ENCODE peak calls at places on chromosomes 6 and 20, in nine cellular contexts. Q is right atrium auricular region, B is left lung, Y is GM23338, L is HCT116, D is fibroblast of lung, I is neuronal stem cell, A is IMR-90, M is testis. C is an unnamed sample.

GRCh38 chr20:2109425-2110210 is 8.0 kb downstream of the STK35 start:
- DNase-seq in L (no peak), D (peak; percentile 21), Y (no peak), Q (peak; percentile 77), A (no peak), I (no peak), B (no peak), M (peak; percentile 75), C (no peak)

GRCh38 chr6:106059331-106059730 is 26.8 kb upstream of the PRDM1 start:
- DNase-seq in M (no peak), Q (no peak), B (no peak), D (no peak), L (no peak), A (no peak), I (no peak), Y (no peak), C (no peak)

GRCh38 chr20:528923-529594 is 14.5 kb downstream of the CSNK2A1 start:
- DNase-seq in M (no peak), Q (no peak), D (peak; percentile 83), I (no peak), A (peak; percentile 93), Y (no peak), L (peak; percentile 73), B (no peak), C (no peak)

GRCh38 chr6:11848852-11849731 is 70.5 kb upstream of the ADTRP start:
- DNase-seq in A (peak; percentile 42), B (no peak), D (peak; percentile 68), Q (no peak), I (no peak), Y (no peak), L (no peak), M (no peak), C (no peak)

GRCh38 chr6:169890049-169890448 is 138.6 kb downstream of the ERMARD start:
- DNase-seq in Q (peak; percentile 28), I (no peak), D (no peak), L (no peak), Y (no peak), M (no peak), A (no peak), B (no peak), C (no peak)

GRCh38 chr20:43191143-43191542 is 1.4 kb upstream of the PTPRT start:
- DNase-seq in A (no peak), Y (no peak), Q (no peak), D (no peak), M (no peak), I (no peak), B (no peak), L (no peak), C (no peak)

GRCh38 chr6:131652472-131652871 is 15.4 kb downstream of the ENPP3 start:
- DNase-seq in B (no peak), A (peak; percentile 62), Q (no peak), M (no peak), D (peak; percentile 61), I (no peak), L (no peak), Y (no peak), C (no peak)

GRCh38 chr20:58890454-58891075 is 38.0 kb downstream of the GNAS start:
- DNase-seq in Q (peak; percentile 80), M (peak; percentile 75), A (peak; percentile 77), I (no peak), L (no peak), B (peak; percentile 81), Y (peak; percentile 83), D (peak; percentile 83), C (peak; percentile 90)

GRCh38 chr6:25302677-25303128 is 23.5 kb downstream of the CARMIL1 start:
- DNase-seq in A (peak; percentile 76), L (no peak), Q (no peak), I (no peak), D (peak; percentile 94), B (no peak), M (no peak), Y (no peak), C (no peak)

GRCh38 chr6:85923013-85923430 is 280.3 kb upstream of the SYNCRIP start:
- DNase-seq in I (peak; percentile 51), Y (peak; percentile 87), L (peak; percentile 22), A (peak; percentile 51), B (no peak), D (peak; percentile 34), M (peak; percentile 54), Q (no peak), C (peak; percentile 16)

GRCh38 chr6:168385380-168385779 is 55.6 kb upstream of the SMOC2 start:
- DNase-seq in D (no peak), B (no peak), I (no peak), L (no peak), A (no peak), Q (no peak), Y (no peak), M (no peak), C (no peak)

GRCh38 chr20:61369731-61370520 is 117.9 kb downstream of the CDH4 start:
- DNase-seq in L (no peak), I (no peak), M (no peak), Q (no peak), B (no peak), Y (peak; percentile 35), A (no peak), D (no peak), C (no peak)

GRCh38 chr6:122730775-122731386 is 48.6 kb upstream of the FABP7 start:
- DNase-seq in Y (peak; percentile 67), I (peak; percentile 31), D (no peak), Q (no peak), L (no peak), B (no peak), M (no peak), A (peak; percentile 54), C (peak; percentile 81)

GRCh38 chr6:108598316-108598863 is 37.7 kb downstream of the FOXO3 start:
- DNase-seq in I (no peak), M (no peak), A (peak; percentile 47), Y (no peak), L (no peak), B (no peak), D (peak; percentile 36), Q (no peak), C (peak; percentile 70)

GRCh38 chr6:168501561-168501960 is 60.6 kb downstream of the SMOC2 start:
- DNase-seq in Y (no peak), I (no peak), L (no peak), Q (no peak), M (no peak), B (no peak), A (no peak), D (no peak), C (no peak)

GRCh38 chr20:58127731-58128130 is 100.7 kb downstream of the ANKRD60 start:
- DNase-seq in Y (no peak), D (peak; percentile 99), Q (peak; percentile 54), M (no peak), L (peak; percentile 71), A (peak; percentile 22), B (no peak), I (no peak), C (peak; percentile 100)

GRCh38 chr6:149851461-149851860 is 12.7 kb downstream of the LRP11 start:
- DNase-seq in L (no peak), Y (no peak), Q (no peak), M (no peak), A (peak; percentile 78), I (no peak), D (peak; percentile 49), B (no peak), C (no peak)
- H3K4me1 ChIP-seq in L (peaks cover 47% of the 10 kb centered on the region), Y (peaks cover 14% of the 10 kb centered on the region), Q (no peaks in the 10 kb centered on the region), M (no peaks in the 10 kb centered on the region), A (peaks cover 22% of the 10 kb centered on the region), I (no peaks in the 10 kb centered on the region), D (peaks cover 28% of the 10 kb centered on the region), B (peaks cover 43% of the 10 kb centered on the region), C (peaks cover 40% of the 10 kb centered on the region)

GRCh38 chr6:113450061-113450465 is 407.1 kb upstream of the MARCKS start:
- DNase-seq in M (no peak), B (no peak), D (no peak), I (no peak), L (no peak), Q (no peak), A (peak; percentile 51), Y (no peak), C (no peak)

GRCh38 chr6:113442040-113442439 is 415.1 kb upstream of the MARCKS start:
- DNase-seq in L (no peak), M (no peak), I (no peak), D (no peak), Y (no peak), Q (no peak), A (no peak), B (no peak), C (no peak)

GRCh38 chr6:113449051-113449450 is 408.1 kb upstream of the MARCKS start:
- DNase-seq in M (no peak), L (peak; percentile 45), Q (no peak), D (peak; percentile 78), B (no peak), A (peak; percentile 76), I (no peak), Y (no peak), C (no peak)

GRCh38 chr6:113447088-113447831 is 409.9 kb upstream of the MARCKS start:
- DNase-seq in L (no peak), Q (no peak), D (peak; percentile 96), Y (no peak), A (peak; percentile 97), B (no peak), M (no peak), I (no peak), C (no peak)

GRCh38 chr6:113445201-113445600 is 411.9 kb upstream of the MARCKS start:
- DNase-seq in Q (no peak), L (no peak), Y (no peak), B (no peak), I (no peak), A (no peak), M (no peak), D (no peak), C (no peak)
- H3K27ac ChIP-seq in Q (no peak overlapping the region), L (no peak overlapping the region), Y (no peak overlapping the region), B (no peak overlapping the region), I (no peak overlapping the region), A (no peak overlapping the region), M (no peak overlapping the region), D (no peak overlapping the region), C (no peak overlapping the region)

DNA sequence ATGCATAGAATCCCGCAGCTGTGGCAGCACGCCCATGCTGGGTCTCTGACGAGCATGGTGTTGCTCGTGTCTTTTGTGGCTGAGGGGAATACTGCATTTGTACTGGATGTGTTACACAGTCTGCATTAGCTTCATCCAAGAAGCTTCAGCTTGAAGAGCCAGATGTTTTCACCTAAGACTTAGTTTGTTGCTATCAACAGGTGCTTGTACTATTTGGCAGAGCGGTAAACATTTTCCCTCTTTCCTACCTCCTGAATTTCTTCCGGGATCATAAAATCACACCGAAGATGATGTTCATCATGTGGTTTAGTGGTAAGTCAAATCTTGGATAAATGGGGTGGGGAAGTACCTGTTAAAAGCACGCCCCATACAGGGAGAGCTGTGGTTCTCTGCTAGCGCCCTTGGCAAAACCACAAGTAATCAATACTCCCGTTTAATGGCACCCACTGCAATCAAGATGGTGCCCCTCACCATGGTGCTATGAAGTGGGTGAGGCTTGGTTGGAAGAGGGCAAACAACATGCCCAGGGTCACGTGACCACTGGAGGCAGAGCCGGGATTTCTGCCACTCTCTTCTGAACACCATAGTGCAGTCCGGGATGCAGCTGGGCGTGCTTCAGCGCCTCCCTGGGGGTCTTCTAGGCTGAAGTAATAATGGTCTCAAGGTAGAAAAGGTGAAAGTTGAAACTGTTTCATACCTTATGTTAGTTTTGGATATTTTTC is 34.4 kb downstream of the SPATA2 start:
- DNase-seq in Q (no peak), A (no peak), L (no peak), B (no peak), D (no peak), Y (no peak), I (no peak), M (no peak), C (no peak)
- H3K36me3 ChIP-seq in Q (peaks cover 52% of the 10 kb centered on the region), A (peaks cover 34% of the 10 kb centered on the region), L (no peaks in the 10 kb centered on the region), B (peaks cover 4% of the 10 kb centered on the region), D (peaks cover 5% of the 10 kb centered on the region), Y (no peaks in the 10 kb centered on the region), I (peaks cover 68% of the 10 kb centered on the region), M (no peaks in the 10 kb centered on the region), C (peaks cover 8% of the 10 kb centered on the region)

GRCh38 chr20:17568045-17568788 is 1.7 kb upstream of the DSTN start:
- DNase-seq in Q (no peak), M (no peak), I (no peak), Y (no peak), A (no peak), B (no peak), D (no peak), L (no peak), C (no peak)
- H3K4me1 ChIP-seq in Q (no peaks in the 10 kb centered on the region), M (peaks cover 12% of the 10 kb centered on the region), I (peaks cover 7% of the 10 kb centered on the region), Y (peaks cover 40% of the 10 kb centered on the region), A (peaks cover 9% of the 10 kb centered on the region), B (peaks cover 34% of the 10 kb centered on the region), D (peaks cover 10% of the 10 kb centered on the region), L (peaks cover 68% of the 10 kb centered on the region), C (peaks cover 9% of the 10 kb centered on the region)

C was measured in SJCRH30.